ENCODE peak calls at places on chromosomes 13 and 19, in seven cellular contexts. Z is stimulated activated CD4-positive, alpha-beta T cell treated with anti-CD3 and anti-CD28 coated beads, Interleukin-1b, Interleukin-23, amount 100 ng/mL, for 48 hours; N is effector memory CD4-positive, alpha-beta T cell; M is H54; P is AG20443; E is aorta; L is tibial artery. G is an unnamed sample.

GRCh38 chr19:50362656-50363424 is 2.6 kb downstream of the NAPSA start:
- DNase-seq in Z (peak), N (no peak), M (no peak), P (no peak), E (no peak), L (no peak), G (no peak)

GRCh38 chr13:44899967-44900366 is 89.3 kb downstream of the NUFIP1 start:
- DNase-seq in Z (no peak), N (no peak), M (no peak), P (no peak), E (no peak), L (no peak), G (no peak)

GRCh38 chr19:14746891-14747290 is 31.5 kb downstream of the ADGRE2 start:
- DNase-seq in Z (no peak), N (no peak), M (no peak), P (no peak), E (no peak), L (no peak), G (no peak)

GRCh38 chr19:21256722-21257121 is 72.5 kb downstream of the ZNF708 start:
- DNase-seq in Z (no peak), N (no peak), M (no peak), P (peak), E (no peak), L (no peak), G (peak)

GRCh38 chr13:49300716-49301589 is 53.2 kb downstream of the CDADC1 start:
- DNase-seq in Z (peak), N (peak), M (peak), P (peak), E (peak), L (peak), G (peak)

GRCh38 chr19:41860419-41861097 is 503 bp downstream of the RPS19 start:
- DNase-seq in Z (peak), N (no peak), M (no peak), P (peak), E (no peak), L (no peak), G (peak)

GRCh38 chr13:98260357-98261164 is 83.5 kb upstream of the RNF113B start:
- DNase-seq in Z (no peak), N (no peak), M (no peak), P (no peak), E (no peak), L (no peak), G (no peak)

GRCh38 chr19:2047449-2048103 is 3.5 kb downstream of the MKNK2 start:
- DNase-seq in Z (peak), N (peak), M (peak), P (no peak), E (peak), L (peak), G (no peak)

GRCh38 chr13:90447034-90447734 is 900.3 kb upstream of the MIR17HG start:
- DNase-seq in Z (no peak), N (no peak), M (no peak), P (no peak), E (no peak), L (no peak), G (no peak)

GRCh38 chr19:3520166-3521103 is 14.3 kb downstream of the FZR1 start:
- DNase-seq in Z (no peak), N (no peak), M (no peak), P (no peak), E (no peak), L (no peak), G (no peak)

GRCh38 chr19:12943437-12944044 is 2.1 kb upstream of the RAD23A start:
- DNase-seq in Z (no peak), N (no peak), M (no peak), P (no peak), E (no peak), L (no peak), G (no peak)

GRCh38 chr19:29596885-29597525 is 9.1 kb upstream of the POP4 start:
- DNase-seq in Z (no peak), N (no peak), M (no peak), P (no peak), E (no peak), L (no peak), G (peak)

GRCh38 chr13:44434441-44435141 is 61.0 kb downstream of the SERP2 start:
- DNase-seq in Z (no peak), N (no peak), M (no peak), P (no peak), E (no peak), L (no peak), G (no peak)

GRCh38 chr13:108572782-108573211 is 56.6 kb upstream of the MYO16 start:
- DNase-seq in Z (no peak), N (no peak), M (no peak), P (no peak), E (no peak), L (no peak), G (no peak)

GRCh38 chr13:41603917-41604316 is 146.6 kb downstream of the RGCC start:
- DNase-seq in Z (peak), N (no peak), M (peak), P (peak), E (no peak), L (no peak), G (no peak)

GRCh38 chr13:80604094-80604493 is 263.2 kb upstream of the SPRY2 start:
- DNase-seq in Z (no peak), N (no peak), M (no peak), P (no peak), E (no peak), L (no peak), G (no peak)

GRCh38 chr13:29369060-29369743 is 226.3 kb downstream of the SLC7A1 start:
- DNase-seq in Z (no peak), N (no peak), M (no peak), P (peak), E (no peak), L (no peak), G (peak)

GRCh38 chr19:42028304-42029216 is 34.5 kb upstream of the ATP1A3 start:
- DNase-seq in Z (peak), N (no peak), M (peak), P (no peak), E (no peak), L (no peak), G (no peak)

GRCh38 chr13:43546821-43547220 is 240.0 kb downstream of the ENOX1 start:
- DNase-seq in Z (no peak), N (no peak), M (no peak), P (no peak), E (no peak), L (no peak), G (no peak)

GRCh38 chr19:34265221-34265650 is 10.9 kb downstream of the GARRE1 start:
- DNase-seq in Z (no peak), N (no peak), M (no peak), P (no peak), E (no peak), L (no peak), G (no peak)

GRCh38 chr13:28322256-28322895 is 172.6 kb downstream of the FLT1 start:
- DNase-seq in Z (no peak), N (no peak), M (no peak), P (no peak), E (no peak), L (no peak), G (no peak)

GRCh38 chr19:41528106-41528505 is 47.9 kb upstream of the CEACAM21 start:
- DNase-seq in Z (no peak), N (no peak), M (no peak), P (no peak), E (no peak), L (no peak), G (no peak)

GRCh38 chr19:4347521-4347920 is 4.2 kb downstream of the MPND start:
- DNase-seq in Z (no peak), N (no peak), M (no peak), P (no peak), E (no peak), L (no peak), G (no peak)

GRCh38 chr13:51235186-51235585 is 13.0 kb downstream of the FAM124A start:
- DNase-seq in Z (no peak), N (no peak), M (no peak), P (no peak), E (no peak), L (no peak), G (no peak)

GRCh38 chr19:13026478-13026999 is 31.3 kb downstream of the NFIX start:
- DNase-seq in Z (no peak), N (no peak), M (no peak), P (no peak), E (no peak), L (no peak), G (no peak)

GRCh38 chr13:33349314-33349995 is 63.9 kb upstream of the STARD13 start:
- DNase-seq in Z (no peak), N (no peak), M (no peak), P (peak), E (peak), L (peak), G (peak)

GRCh38 chr19:34662919-34663318 is 14.0 kb downstream of the SCGB2B2 start:
- DNase-seq in Z (peak), N (no peak), M (no peak), P (peak), E (no peak), L (no peak), G (peak)

GRCh38 chr13:96984061-96984508 is 10.2 kb downstream of the OXGR1 start:
- DNase-seq in Z (peak), N (no peak), M (no peak), P (no peak), E (no peak), L (no peak), G (no peak)

GRCh38 chr13:66341038-66341437 is 889.1 kb downstream of the PCDH9 start:
- DNase-seq in Z (no peak), N (no peak), M (no peak), P (no peak), E (no peak), L (no peak), G (no peak)